ENCODE peak calls at places on chromosomes 12 and 14, in eight cellular contexts. H, I, T, G, K, F, V and Q are unnamed samples.
A peak's percentile ranks its signal among the peaks of the same experiment; 100 is the strongest.

GRCh38 chr12:62808166-62808879 is 126.6 kb downstream of the PPM1H start:
- DNase-seq in T (no peak), I (no peak), K (no peak), V (no peak), G (no peak), H (no peak), F (no peak), Q (no peak)

GRCh38 chr12:132717531-132718387 is 7.1 kb downstream of the PGAM5 start:
- DNase-seq in G (no peak), F (peak; percentile 45), I (no peak), H (peak; percentile 32), V (no peak), K (no peak), T (no peak), Q (no peak)

GRCh38 chr12:40001406-40001805 is 104.5 kb downstream of the SLC2A13 start:
- DNase-seq in T (no peak), F (no peak), G (no peak), H (no peak), K (no peak), V (no peak), I (no peak), Q (no peak)

GRCh38 chr12:57549203-57549908 is 488 bp upstream of the KIF5A start:
- DNase-seq in I (no peak), T (no peak), H (no peak), G (no peak), F (peak; percentile 42), V (no peak), K (no peak), Q (no peak)

GRCh38 chr14:94867931-94868597 is 98.2 kb upstream of the GSC start:
- DNase-seq in V (no peak), I (no peak), G (peak; percentile 46), T (peak; percentile 24), F (peak; percentile 37), H (peak; percentile 63), K (no peak), Q (peak; percentile 1)

GRCh38 chr14:89425931-89426330 is 8.9 kb upstream of the FOXN3 start:
- DNase-seq in K (peak; percentile 48), T (no peak), G (peak; percentile 39), I (no peak), F (no peak), H (peak; percentile 96), V (no peak), Q (peak; percentile 91)

GRCh38 chr12:27779416-27779815 is 617 bp upstream of the KLHL42 start:
- DNase-seq in F (peak; percentile 41), I (peak; percentile 75), G (peak; percentile 25), T (peak; percentile 48), H (peak; percentile 39), V (peak; percentile 50), K (no peak), Q (no peak)

GRCh38 chr14:65184032-65184764 is 81.9 kb upstream of the MAX start:
- DNase-seq in T (no peak), K (no peak), F (no peak), I (no peak), G (peak; percentile 47), V (no peak), H (peak; percentile 71), Q (peak; percentile 68)

GRCh38 chr14:58331111-58331510 is 32.8 kb downstream of the ARID4A start:
- DNase-seq in I (peak; percentile 72), H (peak; percentile 89), V (peak; percentile 93), F (peak; percentile 76), G (peak; percentile 96), K (peak; percentile 21), T (peak; percentile 79), Q (peak; percentile 84)

GRCh38 chr14:89407856-89408255 is 9.2 kb downstream of the FOXN3 start:
- DNase-seq in F (no peak), G (peak; percentile 42), K (no peak), H (peak; percentile 32), I (no peak), V (no peak), T (no peak), Q (no peak)

GRCh38 chr12:121611306-121611705 is 15.0 kb upstream of the ORAI1 start:
- DNase-seq in F (peak; percentile 60), I (peak; percentile 66), G (no peak), K (no peak), V (peak; percentile 48), T (no peak), H (no peak), Q (no peak)

GRCh38 chr12:57899010-57899662 is 42.2 kb upstream of the ATP23 start:
- DNase-seq in G (no peak), H (peak; percentile 74), I (no peak), T (no peak), K (no peak), F (no peak), V (peak; percentile 86), Q (peak; percentile 70)

GRCh38 chr14:103243764-103244737 is 90.0 kb upstream of the EIF5 start:
- DNase-seq in I (no peak), V (no peak), K (no peak), G (peak; percentile 65), H (no peak), T (no peak), F (no peak), Q (no peak)

GRCh38 chr14:92348154-92348553 is 25.2 kb downstream of the SLC24A4 start:
- DNase-seq in I (no peak), H (no peak), F (no peak), V (no peak), K (no peak), G (peak; percentile 63), T (no peak), Q (peak; percentile 95)

GRCh38 chr14:104110491-104111209 is 25.1 kb downstream of the ASPG start:
- DNase-seq in I (peak; percentile 87), G (no peak), T (no peak), V (no peak), H (no peak), F (no peak), K (no peak), Q (no peak)

GRCh38 chr12:118164798-118165486 is 29.0 kb downstream of the PEBP1 start:
- DNase-seq in F (peak; percentile 83), H (peak; percentile 60), V (peak; percentile 15), T (peak; percentile 67), I (peak; percentile 56), G (peak; percentile 63), K (peak; percentile 18), Q (peak; percentile 65)

GRCh38 chr14:102491786-102492522 is 17.6 kb downstream of the ANKRD9 start:
- DNase-seq in F (no peak), K (no peak), V (no peak), G (no peak), I (no peak), H (no peak), T (no peak), Q (no peak)

GRCh38 chr14:104348741-104349140 is 210.4 kb downstream of the KIF26A start:
- DNase-seq in G (no peak), I (no peak), V (no peak), H (no peak), T (no peak), K (no peak), F (no peak), Q (no peak)

GRCh38 chr12:8057839-8058238 is 8.3 kb downstream of the C3AR1 start:
- DNase-seq in T (no peak), I (no peak), G (peak; percentile 38), H (peak; percentile 83), F (no peak), K (no peak), V (no peak), Q (no peak)

GRCh38 chr14:78902010-78902623 is 731.9 kb downstream of the NRXN3 start:
- DNase-seq in K (no peak), G (peak; percentile 66), F (peak; percentile 68), V (peak; percentile 27), T (peak; percentile 79), I (peak; percentile 7), H (peak; percentile 71), Q (peak; percentile 29)

GRCh38 chr12:100293017-100293416 is 26.0 kb downstream of the SCYL2 start:
- DNase-seq in H (no peak), T (no peak), F (no peak), I (no peak), V (no peak), K (no peak), G (no peak), Q (no peak)

GRCh38 chr12:31035944-31036665 is 37.6 kb upstream of the DDX11 start:
- DNase-seq in K (no peak), V (no peak), H (peak; percentile 15), I (no peak), G (no peak), F (no peak), T (no peak), Q (peak; percentile 60)

GRCh38 chr14:26204362-26204953 is 393.4 kb downstream of the NOVA1 start:
- DNase-seq in G (peak; percentile 6), K (no peak), T (peak; percentile 53), F (peak; percentile 49), H (peak; percentile 26), I (no peak), V (no peak), Q (no peak)

GRCh38 chr14:77607741-77608302 is 8.6 kb downstream of the SPTLC2 start:
- DNase-seq in V (no peak), H (no peak), G (no peak), I (no peak), T (peak; percentile 19), F (peak; percentile 30), K (no peak), Q (no peak)
- H3K4me2 ChIP-seq in V (no peak overlapping the region), H (no peak overlapping the region), G (no peak overlapping the region), I (no peak overlapping the region), T (peak overlapping the region; percentile 50), F (peak overlapping the region; percentile 29), K (no peak overlapping the region), Q (no peak overlapping the region)

DNA sequence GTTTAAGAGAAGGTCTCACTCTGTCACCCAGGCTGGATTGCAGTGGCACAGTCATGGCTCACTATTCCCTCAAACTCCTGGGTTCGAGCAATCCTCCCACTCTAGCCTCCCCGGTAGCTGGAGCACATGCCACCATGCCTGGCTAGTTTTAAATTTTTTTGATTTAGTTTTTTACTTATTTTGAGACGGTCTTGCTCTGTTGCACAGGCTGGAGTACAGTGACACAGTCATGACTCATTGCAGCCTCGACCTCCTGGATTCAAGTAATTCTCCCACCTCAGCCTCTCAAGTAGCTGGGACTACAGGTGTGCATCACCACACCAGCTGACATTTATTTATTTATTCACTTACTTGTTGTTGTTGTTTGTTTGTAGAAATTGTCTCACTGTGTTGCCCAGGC is 22.2 kb upstream of the DIP2B start:
- DNase-seq in T (no peak), G (no peak), V (no peak), F (no peak), I (no peak), K (no peak), H (no peak), Q (peak; percentile 24)
- TF ChIP-seq EZH2phosphoT487 in T (no peak), G (no peak), V (no peak), F (no peak), I (no peak), K (no peak), H (no peak), Q (no peak)

GRCh38 chr14:23443881-23444280 is 8.4 kb upstream of the MYH7 start:
- DNase-seq in H (no peak), T (no peak), K (no peak), G (no peak), I (no peak), F (no peak), V (no peak), Q (no peak)
- H3K4me2 ChIP-seq in H (no peak overlapping the region), T (peak overlapping the region; percentile 75), K (no peak overlapping the region), G (no peak overlapping the region), I (no peak overlapping the region), F (no peak overlapping the region), V (no peak overlapping the region), Q (no peak overlapping the region)

GRCh38 chr12:106687652-106688051 is 86.8 kb upstream of the RIC8B start:
- DNase-seq in I (no peak), G (no peak), F (no peak), H (no peak), V (no peak), K (no peak), T (no peak), Q (no peak)
- TF ChIP-seq EZH2phosphoT487 in I (no peak), G (no peak), F (no peak), H (no peak), V (no peak), K (no peak), T (no peak), Q (no peak)

GRCh38 chr12:13169255-13169654 is 27.3 kb upstream of the EMP1 start:
- DNase-seq in G (no peak), T (no peak), F (no peak), V (no peak), H (no peak), K (no peak), I (no peak), Q (no peak)
- H3K4me2 ChIP-seq in G (no peak overlapping the region), T (no peak overlapping the region), F (no peak overlapping the region), V (no peak overlapping the region), H (no peak overlapping the region), K (peak overlapping the region; percentile 21), I (no peak overlapping the region), Q (no peak overlapping the region)